ENCODE peak calls at places on chromosome 18, in six cellular contexts. One of them, this sample, is unnamed.

GRCh38 chr18:57003342-57003741 is 143.5 kb upstream of the BOD1L2 start:
- DNase-seq in left ventricle myocardium inferior: no peak
- DNase-seq in cardiac fibroblast: no peak
- DNase-seq in endothelial cell of umbilical vein: no peak
- DNase-seq in IMR-90: no peak
- DNase-seq in prostate gland: no peak
- DNase-seq in this sample: no peak

GRCh38 chr18:35267161-35267651 is 22.8 kb downstream of the ZSCAN30 start:
- DNase-seq in prostate gland: peak
- DNase-seq in cardiac fibroblast: peak
- DNase-seq in IMR-90: no peak
- DNase-seq in left ventricle myocardium inferior: peak
- DNase-seq in endothelial cell of umbilical vein: peak
- DNase-seq in this sample: peak

GRCh38 chr18:3912705-3913104 is 462.7 kb downstream of the TGIF1 start:
- DNase-seq in prostate gland: no peak
- DNase-seq in left ventricle myocardium inferior: no peak
- DNase-seq in IMR-90: peak
- DNase-seq in endothelial cell of umbilical vein: no peak
- DNase-seq in cardiac fibroblast: no peak
- DNase-seq in this sample: no peak

GRCh38 chr18:76351961-76352581 is 143.0 kb downstream of the ZNF516 start:
- DNase-seq in prostate gland: peak
- DNase-seq in left ventricle myocardium inferior: peak
- DNase-seq in endothelial cell of umbilical vein: no peak
- DNase-seq in cardiac fibroblast: peak
- DNase-seq in IMR-90: peak
- DNase-seq in this sample: peak

GRCh38 chr18:3246636-3247242 is 862 bp upstream of the MYL12A start:
- DNase-seq in IMR-90: no peak
- DNase-seq in endothelial cell of umbilical vein: no peak
- DNase-seq in prostate gland: no peak
- DNase-seq in left ventricle myocardium inferior: no peak
- DNase-seq in cardiac fibroblast: no peak
- DNase-seq in this sample: no peak

GRCh38 chr18:54926593-54927297 is 32.5 kb downstream of the CCDC68 start:
- DNase-seq in endothelial cell of umbilical vein: no peak
- DNase-seq in left ventricle myocardium inferior: no peak
- DNase-seq in IMR-90: peak
- DNase-seq in prostate gland: no peak
- DNase-seq in cardiac fibroblast: peak
- DNase-seq in this sample: peak

GRCh38 chr18:3171631-3172030 is 48.1 kb downstream of the MYOM1 start:
- DNase-seq in prostate gland: no peak
- DNase-seq in cardiac fibroblast: no peak
- DNase-seq in left ventricle myocardium inferior: no peak
- DNase-seq in IMR-90: no peak
- DNase-seq in endothelial cell of umbilical vein: no peak
- DNase-seq in this sample: peak

GRCh38 chr18:26544459-26544858 is 3.9 kb downstream of the KCTD1 start:
- DNase-seq in left ventricle myocardium inferior: no peak
- DNase-seq in IMR-90: no peak
- DNase-seq in cardiac fibroblast: no peak
- DNase-seq in prostate gland: no peak
- DNase-seq in endothelial cell of umbilical vein: no peak
- DNase-seq in this sample: peak

GRCh38 chr18:67417864-67418523 is 98.5 kb downstream of the DSEL start:
- DNase-seq in IMR-90: peak
- DNase-seq in prostate gland: no peak
- DNase-seq in left ventricle myocardium inferior: no peak
- DNase-seq in endothelial cell of umbilical vein: peak
- DNase-seq in cardiac fibroblast: peak
- DNase-seq in this sample: peak

GRCh38 chr18:2794159-2794558 is 52.6 kb upstream of the EMILIN2 start:
- DNase-seq in cardiac fibroblast: no peak
- DNase-seq in left ventricle myocardium inferior: no peak
- DNase-seq in IMR-90: no peak
- DNase-seq in prostate gland: no peak
- DNase-seq in endothelial cell of umbilical vein: no peak
- DNase-seq in this sample: no peak

GRCh38 chr18:48689548-48689947 is 150.7 kb downstream of the CTIF start:
- DNase-seq in cardiac fibroblast: no peak
- DNase-seq in left ventricle myocardium inferior: no peak
- DNase-seq in endothelial cell of umbilical vein: no peak
- DNase-seq in prostate gland: no peak
- DNase-seq in IMR-90: no peak
- DNase-seq in this sample: no peak

GRCh38 chr18:58730618-58731017 is 59.4 kb downstream of the MALT1 start:
- DNase-seq in IMR-90: no peak
- DNase-seq in cardiac fibroblast: no peak
- DNase-seq in left ventricle myocardium inferior: no peak
- DNase-seq in endothelial cell of umbilical vein: no peak
- DNase-seq in prostate gland: no peak
- DNase-seq in this sample: no peak

GRCh38 chr18:49697049-49697448 is 116.3 kb downstream of the ACAA2 start:
- DNase-seq in left ventricle myocardium inferior: no peak
- DNase-seq in IMR-90: no peak
- DNase-seq in cardiac fibroblast: no peak
- DNase-seq in prostate gland: no peak
- DNase-seq in endothelial cell of umbilical vein: no peak
- DNase-seq in this sample: no peak

GRCh38 chr18:48947583-48947982 is 3.2 kb downstream of the SMAD7 start:
- DNase-seq in IMR-90: no peak
- DNase-seq in cardiac fibroblast: no peak
- DNase-seq in left ventricle myocardium inferior: peak
- DNase-seq in endothelial cell of umbilical vein: peak
- DNase-seq in prostate gland: no peak
- DNase-seq in this sample: peak

GRCh38 chr18:8526316-8526715 is 82.9 kb upstream of the RAB12 start:
- DNase-seq in endothelial cell of umbilical vein: no peak
- DNase-seq in prostate gland: no peak
- DNase-seq in cardiac fibroblast: no peak
- DNase-seq in left ventricle myocardium inferior: no peak
- DNase-seq in IMR-90: no peak
- DNase-seq in this sample: no peak

GRCh38 chr18:8529609-8530008 is 79.6 kb upstream of the RAB12 start:
- DNase-seq in IMR-90: no peak
- DNase-seq in endothelial cell of umbilical vein: no peak
- DNase-seq in cardiac fibroblast: no peak
- DNase-seq in left ventricle myocardium inferior: no peak
- DNase-seq in prostate gland: no peak
- DNase-seq in this sample: no peak

GRCh38 chr18:8520266-8520665 is 89.0 kb upstream of the RAB12 start:
- DNase-seq in endothelial cell of umbilical vein: no peak
- DNase-seq in left ventricle myocardium inferior: no peak
- DNase-seq in cardiac fibroblast: no peak
- DNase-seq in prostate gland: no peak
- DNase-seq in IMR-90: no peak
- DNase-seq in this sample: no peak

GRCh38 chr18:8522756-8523155 is 86.5 kb upstream of the RAB12 start:
- DNase-seq in cardiac fibroblast: no peak
- DNase-seq in endothelial cell of umbilical vein: no peak
- DNase-seq in prostate gland: no peak
- DNase-seq in left ventricle myocardium inferior: no peak
- DNase-seq in IMR-90: no peak
- DNase-seq in this sample: no peak

GRCh38 chr18:8525692-8526091 is 83.5 kb upstream of the RAB12 start:
- DNase-seq in endothelial cell of umbilical vein: no peak
- DNase-seq in cardiac fibroblast: no peak
- DNase-seq in prostate gland: no peak
- DNase-seq in IMR-90: no peak
- DNase-seq in left ventricle myocardium inferior: no peak
- DNase-seq in this sample: no peak
- TF ChIP-seq CTCF in endothelial cell of umbilical vein: no peak
- TF ChIP-seq CTCF in cardiac fibroblast: no peak
- TF ChIP-seq CTCF in prostate gland: no peak
- TF ChIP-seq CTCF in IMR-90: no peak
- TF ChIP-seq CTCF in left ventricle myocardium inferior: no peak
- TF ChIP-seq CTCF in this sample: peak

DNA sequence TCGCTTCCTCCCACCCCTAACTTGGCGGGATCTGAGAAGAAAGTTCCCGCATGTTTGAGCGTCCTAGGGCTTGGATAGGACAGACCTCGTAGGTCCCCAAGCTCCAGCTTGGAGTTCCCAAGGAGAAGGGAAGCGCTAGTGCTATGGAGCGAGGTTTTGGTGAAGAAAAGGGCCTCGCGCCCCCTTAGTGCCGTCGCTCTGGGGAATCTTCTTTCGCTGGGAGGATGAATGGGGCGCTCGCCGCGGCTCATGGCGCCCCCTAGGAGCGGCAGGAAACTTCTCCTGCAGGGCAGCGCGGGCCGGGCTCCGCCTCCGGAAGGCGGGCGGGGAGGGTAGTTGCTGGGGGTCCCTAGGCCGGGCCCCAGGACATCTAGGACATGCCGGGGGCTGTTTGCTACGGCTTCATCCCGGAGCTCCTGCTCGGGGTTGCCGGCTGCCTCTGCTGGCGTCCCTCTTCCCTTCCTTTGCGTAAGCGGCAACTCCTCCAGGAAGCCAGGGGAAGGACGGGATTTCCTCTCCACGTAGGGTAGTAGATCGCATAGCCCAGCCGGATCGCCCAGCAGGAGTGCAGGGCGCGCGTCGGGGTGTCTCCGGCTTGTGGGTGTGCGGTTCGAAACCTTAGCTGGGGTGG is 11.9 kb upstream of the SKOR2 start:
- DNase-seq in cardiac fibroblast: no peak
- DNase-seq in left ventricle myocardium inferior: no peak
- DNase-seq in IMR-90: no peak
- DNase-seq in prostate gland: no peak
- DNase-seq in endothelial cell of umbilical vein: no peak
- DNase-seq in this sample: no peak
- H3K4me3 ChIP-seq in cardiac fibroblast: no peak
- H3K4me3 ChIP-seq in left ventricle myocardium inferior: peak
- H3K4me3 ChIP-seq in IMR-90: no peak
- H3K4me3 ChIP-seq in prostate gland: no peak
- H3K4me3 ChIP-seq in endothelial cell of umbilical vein: no peak
- H3K4me3 ChIP-seq in this sample: peak

DNA sequence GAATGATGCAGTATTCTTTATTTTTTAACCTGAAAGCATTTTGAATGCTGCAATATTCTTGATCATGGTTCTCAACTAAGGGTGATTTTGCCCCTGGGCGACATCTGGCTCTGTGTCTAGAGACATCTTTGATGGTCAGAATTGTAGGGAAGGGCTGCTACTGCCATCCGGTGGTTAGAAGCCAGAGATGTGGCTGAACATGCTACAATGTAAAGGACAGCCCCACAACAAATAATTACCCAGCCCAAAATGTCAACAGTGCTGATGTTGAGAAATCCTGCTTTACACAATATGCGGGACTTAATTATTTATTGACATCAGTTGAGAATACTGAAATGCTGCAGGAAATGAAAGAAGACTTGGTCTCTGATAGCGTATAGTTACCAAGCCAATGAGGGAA is 37.5 kb upstream of the SERPINB2 start:
- DNase-seq in cardiac fibroblast: peak
- DNase-seq in prostate gland: peak
- DNase-seq in endothelial cell of umbilical vein: peak
- DNase-seq in left ventricle myocardium inferior: no peak
- DNase-seq in IMR-90: peak
- DNase-seq in this sample: peak
- TF ChIP-seq CTCF in cardiac fibroblast: peak
- TF ChIP-seq CTCF in prostate gland: peak
- TF ChIP-seq CTCF in endothelial cell of umbilical vein: peak
- TF ChIP-seq CTCF in left ventricle myocardium inferior: peak
- TF ChIP-seq CTCF in IMR-90: peak
- TF ChIP-seq CTCF in this sample: peak

DNA sequence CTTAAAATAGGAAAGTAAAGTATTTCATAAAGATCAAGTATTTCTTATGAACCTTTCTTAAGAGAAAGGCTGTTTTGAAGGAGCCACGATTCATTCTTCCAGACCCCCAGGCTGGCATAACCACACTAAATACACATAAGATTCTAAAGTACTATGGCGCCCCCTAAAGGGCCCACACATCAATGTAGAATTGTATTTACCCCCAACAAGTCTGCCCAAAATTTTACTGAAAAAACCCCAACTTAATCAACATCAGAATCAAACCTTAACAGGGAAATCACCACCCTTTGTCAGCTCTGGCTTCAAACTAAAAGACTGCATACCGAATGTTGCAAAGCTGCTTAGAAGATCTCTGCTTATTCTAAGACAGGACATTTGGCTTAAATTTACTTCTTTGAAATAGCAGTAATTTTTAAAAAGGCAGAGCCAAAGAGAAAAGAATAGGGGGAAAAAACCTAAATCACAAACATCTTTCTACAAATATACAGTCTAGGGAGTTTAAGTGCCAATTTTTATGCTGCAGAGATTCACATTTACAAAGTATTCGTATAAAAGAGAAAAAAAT is 20.4 kb upstream of the BCL2 start:
- DNase-seq in cardiac fibroblast: peak
- DNase-seq in endothelial cell of umbilical vein: peak
- DNase-seq in IMR-90: peak
- DNase-seq in prostate gland: no peak
- DNase-seq in left ventricle myocardium inferior: no peak
- DNase-seq in this sample: peak
- H3K4me3 ChIP-seq in cardiac fibroblast: no peak
- H3K4me3 ChIP-seq in endothelial cell of umbilical vein: no peak
- H3K4me3 ChIP-seq in IMR-90: no peak
- H3K4me3 ChIP-seq in prostate gland: no peak
- H3K4me3 ChIP-seq in left ventricle myocardium inferior: no peak
- H3K4me3 ChIP-seq in this sample: no peak

DNA sequence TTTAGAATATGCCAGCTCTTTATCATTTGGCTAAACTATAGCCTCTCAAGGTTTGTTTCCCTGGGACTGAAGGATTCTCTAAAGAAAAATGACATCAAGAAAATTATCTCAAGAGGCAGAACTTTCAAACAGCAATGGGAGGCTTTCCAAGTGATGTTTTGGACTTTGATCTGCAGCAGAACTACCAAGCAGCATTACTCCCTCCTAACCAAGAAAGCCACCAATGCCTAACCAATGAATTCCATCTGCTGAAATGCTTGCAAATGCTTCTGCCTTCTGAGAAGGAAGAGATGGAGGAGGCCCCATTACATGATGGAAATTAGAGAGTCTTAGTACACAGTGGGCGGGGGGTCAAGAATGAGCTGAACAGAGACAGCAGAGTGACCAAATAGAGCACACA is 95.1 kb upstream of the SLC35G4 start:
- DNase-seq in cardiac fibroblast: no peak
- DNase-seq in left ventricle myocardium inferior: no peak
- DNase-seq in endothelial cell of umbilical vein: no peak
- DNase-seq in IMR-90: no peak
- DNase-seq in prostate gland: no peak
- DNase-seq in this sample: no peak
- TF ChIP-seq CTCF in cardiac fibroblast: no peak
- TF ChIP-seq CTCF in left ventricle myocardium inferior: no peak
- TF ChIP-seq CTCF in endothelial cell of umbilical vein: no peak
- TF ChIP-seq CTCF in IMR-90: no peak
- TF ChIP-seq CTCF in prostate gland: no peak
- TF ChIP-seq CTCF in this sample: no peak